ENCODE peak calls at places on chromosome 6, in nine cellular contexts. One of them, this sample, is unnamed.

GRCh38 chr6:125853168-125853567 is 62.4 kb downstream of the NCOA7 start:
- DNase-seq in pancreas: no peak
- DNase-seq in cardiac muscle cell: no peak
- DNase-seq in omental fat pad: no peak
- DNase-seq in BJ: no peak
- DNase-seq in upper lobe of right lung: no peak
- DNase-seq in endothelial cell of umbilical vein: no peak
- DNase-seq in dorsolateral prefrontal cortex: no peak
- DNase-seq in Caco-2: no peak
- DNase-seq in this sample: no peak

GRCh38 chr6:624979-625378 is 31.9 kb downstream of the HUS1B start:
- DNase-seq in pancreas: no peak
- DNase-seq in cardiac muscle cell: peak
- DNase-seq in omental fat pad: no peak
- DNase-seq in BJ: peak
- DNase-seq in upper lobe of right lung: no peak
- DNase-seq in endothelial cell of umbilical vein: peak
- DNase-seq in dorsolateral prefrontal cortex: no peak
- DNase-seq in Caco-2: peak
- DNase-seq in this sample: peak

GRCh38 chr6:148747145-148747492 is 289 bp downstream of the UST start:
- DNase-seq in pancreas: peak
- DNase-seq in cardiac muscle cell: peak
- DNase-seq in omental fat pad: no peak
- DNase-seq in BJ: no peak
- DNase-seq in upper lobe of right lung: peak
- DNase-seq in endothelial cell of umbilical vein: peak
- DNase-seq in dorsolateral prefrontal cortex: no peak
- DNase-seq in Caco-2: no peak
- DNase-seq in this sample: no peak

GRCh38 chr6:5175195-5175594 is 85.6 kb downstream of the LYRM4 start:
- DNase-seq in pancreas: no peak
- DNase-seq in cardiac muscle cell: no peak
- DNase-seq in omental fat pad: no peak
- DNase-seq in BJ: no peak
- DNase-seq in upper lobe of right lung: no peak
- DNase-seq in endothelial cell of umbilical vein: no peak
- DNase-seq in dorsolateral prefrontal cortex: no peak
- DNase-seq in Caco-2: peak
- DNase-seq in this sample: peak

GRCh38 chr6:140490086-140490485 is 1115.6 kb upstream of the CITED2 start:
- DNase-seq in pancreas: no peak
- DNase-seq in cardiac muscle cell: no peak
- DNase-seq in omental fat pad: no peak
- DNase-seq in BJ: no peak
- DNase-seq in upper lobe of right lung: no peak
- DNase-seq in endothelial cell of umbilical vein: no peak
- DNase-seq in dorsolateral prefrontal cortex: no peak
- DNase-seq in Caco-2: no peak
- DNase-seq in this sample: no peak

GRCh38 chr6:101276066-101276465 is 117.4 kb upstream of the GRIK2 start:
- DNase-seq in pancreas: no peak
- DNase-seq in cardiac muscle cell: peak
- DNase-seq in omental fat pad: no peak
- DNase-seq in BJ: no peak
- DNase-seq in upper lobe of right lung: no peak
- DNase-seq in endothelial cell of umbilical vein: no peak
- DNase-seq in dorsolateral prefrontal cortex: no peak
- DNase-seq in Caco-2: no peak
- DNase-seq in this sample: no peak

GRCh38 chr6:79810878-79811277 is 136.5 kb downstream of the ELOVL4 start:
- DNase-seq in pancreas: no peak
- DNase-seq in cardiac muscle cell: no peak
- DNase-seq in omental fat pad: no peak
- DNase-seq in BJ: no peak
- DNase-seq in upper lobe of right lung: no peak
- DNase-seq in endothelial cell of umbilical vein: no peak
- DNase-seq in dorsolateral prefrontal cortex: no peak
- DNase-seq in Caco-2: no peak
- DNase-seq in this sample: no peak

GRCh38 chr6:27415898-27416297 is 27.3 kb downstream of the ZNF391 start:
- DNase-seq in pancreas: no peak
- DNase-seq in cardiac muscle cell: no peak
- DNase-seq in omental fat pad: no peak
- DNase-seq in BJ: no peak
- DNase-seq in upper lobe of right lung: no peak
- DNase-seq in endothelial cell of umbilical vein: no peak
- DNase-seq in dorsolateral prefrontal cortex: no peak
- DNase-seq in Caco-2: no peak
- DNase-seq in this sample: no peak

GRCh38 chr6:27667651-27668441 is 194.9 kb upstream of the ZNF184 start:
- DNase-seq in pancreas: no peak
- DNase-seq in cardiac muscle cell: no peak
- DNase-seq in omental fat pad: no peak
- DNase-seq in BJ: no peak
- DNase-seq in upper lobe of right lung: no peak
- DNase-seq in endothelial cell of umbilical vein: no peak
- DNase-seq in dorsolateral prefrontal cortex: no peak
- DNase-seq in Caco-2: no peak
- DNase-seq in this sample: peak

GRCh38 chr6:85484941-85485340 is 35.1 kb downstream of the NT5E start:
- DNase-seq in pancreas: no peak
- DNase-seq in cardiac muscle cell: no peak
- DNase-seq in omental fat pad: no peak
- DNase-seq in BJ: no peak
- DNase-seq in upper lobe of right lung: no peak
- DNase-seq in endothelial cell of umbilical vein: no peak
- DNase-seq in dorsolateral prefrontal cortex: no peak
- DNase-seq in Caco-2: no peak
- DNase-seq in this sample: no peak

GRCh38 chr6:122265755-122266154 is 133.7 kb upstream of the HSF2 start:
- DNase-seq in pancreas: no peak
- DNase-seq in cardiac muscle cell: no peak
- DNase-seq in omental fat pad: no peak
- DNase-seq in BJ: no peak
- DNase-seq in upper lobe of right lung: no peak
- DNase-seq in endothelial cell of umbilical vein: no peak
- DNase-seq in dorsolateral prefrontal cortex: no peak
- DNase-seq in Caco-2: no peak
- DNase-seq in this sample: no peak

GRCh38 chr6:100234625-100235024 is 230.1 kb downstream of the SIM1 start:
- DNase-seq in pancreas: no peak
- DNase-seq in cardiac muscle cell: no peak
- DNase-seq in omental fat pad: no peak
- DNase-seq in BJ: no peak
- DNase-seq in upper lobe of right lung: no peak
- DNase-seq in endothelial cell of umbilical vein: no peak
- DNase-seq in dorsolateral prefrontal cortex: no peak
- DNase-seq in Caco-2: no peak
- DNase-seq in this sample: no peak

GRCh38 chr6:152117156-152118129 is 310.0 kb downstream of the ESR1 start:
- DNase-seq in pancreas: no peak
- DNase-seq in cardiac muscle cell: no peak
- DNase-seq in omental fat pad: no peak
- DNase-seq in BJ: no peak
- DNase-seq in upper lobe of right lung: no peak
- DNase-seq in endothelial cell of umbilical vein: no peak
- DNase-seq in dorsolateral prefrontal cortex: no peak
- DNase-seq in Caco-2: no peak
- DNase-seq in this sample: no peak

GRCh38 chr6:13367396-13367795 is 39.1 kb upstream of the TBC1D7 start:
- DNase-seq in pancreas: no peak
- DNase-seq in cardiac muscle cell: no peak
- DNase-seq in omental fat pad: no peak
- DNase-seq in BJ: no peak
- DNase-seq in upper lobe of right lung: no peak
- DNase-seq in endothelial cell of umbilical vein: peak
- DNase-seq in dorsolateral prefrontal cortex: no peak
- DNase-seq in Caco-2: no peak
- DNase-seq in this sample: no peak

GRCh38 chr6:125858427-125859320 is 67.9 kb downstream of the NCOA7 start:
- DNase-seq in pancreas: peak
- DNase-seq in cardiac muscle cell: peak
- DNase-seq in omental fat pad: peak
- DNase-seq in BJ: no peak
- DNase-seq in upper lobe of right lung: no peak
- DNase-seq in endothelial cell of umbilical vein: peak
- DNase-seq in dorsolateral prefrontal cortex: no peak
- DNase-seq in Caco-2: peak
- DNase-seq in this sample: peak

DNA sequence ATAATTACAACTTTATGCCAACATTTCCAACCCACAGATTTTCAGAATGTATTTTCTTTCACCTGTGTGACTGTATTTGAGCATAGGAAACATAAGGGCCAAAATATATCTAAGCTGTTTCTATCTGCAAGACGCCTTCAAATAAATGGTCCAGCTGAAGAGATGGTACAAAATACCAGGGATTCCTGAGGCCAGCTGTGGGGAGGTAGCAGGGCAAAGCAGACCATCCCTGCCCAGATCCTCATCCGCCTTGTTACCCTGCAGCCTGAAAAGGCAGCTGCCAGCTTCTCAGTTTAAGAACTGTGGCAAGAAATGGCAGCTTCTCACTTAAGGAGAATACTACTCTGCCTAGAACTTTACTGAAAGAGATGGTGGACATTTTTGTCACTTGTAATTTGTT is 143.3 kb downstream of the KHDC1L start:
- DNase-seq in pancreas: no peak
- DNase-seq in cardiac muscle cell: no peak
- DNase-seq in omental fat pad: no peak
- DNase-seq in BJ: no peak
- DNase-seq in upper lobe of right lung: no peak
- DNase-seq in endothelial cell of umbilical vein: no peak
- DNase-seq in dorsolateral prefrontal cortex: no peak
- DNase-seq in Caco-2: no peak
- DNase-seq in this sample: no peak
- TF ChIP-seq CTCF in pancreas: no peak
- TF ChIP-seq CTCF in cardiac muscle cell: no peak
- TF ChIP-seq CTCF in omental fat pad: no peak
- TF ChIP-seq CTCF in BJ: no peak
- TF ChIP-seq CTCF in upper lobe of right lung: no peak
- TF ChIP-seq CTCF in endothelial cell of umbilical vein: no peak
- TF ChIP-seq CTCF in dorsolateral prefrontal cortex: no peak
- TF ChIP-seq CTCF in Caco-2: no peak
- TF ChIP-seq CTCF in this sample: no peak

GRCh38 chr6:87473419-87473903 is 687 bp downstream of the SLC35A1 start:
- DNase-seq in pancreas: no peak
- DNase-seq in cardiac muscle cell: peak
- DNase-seq in omental fat pad: no peak
- DNase-seq in BJ: no peak
- DNase-seq in upper lobe of right lung: no peak
- DNase-seq in endothelial cell of umbilical vein: no peak
- DNase-seq in dorsolateral prefrontal cortex: no peak
- DNase-seq in Caco-2: peak
- DNase-seq in this sample: peak

DNA sequence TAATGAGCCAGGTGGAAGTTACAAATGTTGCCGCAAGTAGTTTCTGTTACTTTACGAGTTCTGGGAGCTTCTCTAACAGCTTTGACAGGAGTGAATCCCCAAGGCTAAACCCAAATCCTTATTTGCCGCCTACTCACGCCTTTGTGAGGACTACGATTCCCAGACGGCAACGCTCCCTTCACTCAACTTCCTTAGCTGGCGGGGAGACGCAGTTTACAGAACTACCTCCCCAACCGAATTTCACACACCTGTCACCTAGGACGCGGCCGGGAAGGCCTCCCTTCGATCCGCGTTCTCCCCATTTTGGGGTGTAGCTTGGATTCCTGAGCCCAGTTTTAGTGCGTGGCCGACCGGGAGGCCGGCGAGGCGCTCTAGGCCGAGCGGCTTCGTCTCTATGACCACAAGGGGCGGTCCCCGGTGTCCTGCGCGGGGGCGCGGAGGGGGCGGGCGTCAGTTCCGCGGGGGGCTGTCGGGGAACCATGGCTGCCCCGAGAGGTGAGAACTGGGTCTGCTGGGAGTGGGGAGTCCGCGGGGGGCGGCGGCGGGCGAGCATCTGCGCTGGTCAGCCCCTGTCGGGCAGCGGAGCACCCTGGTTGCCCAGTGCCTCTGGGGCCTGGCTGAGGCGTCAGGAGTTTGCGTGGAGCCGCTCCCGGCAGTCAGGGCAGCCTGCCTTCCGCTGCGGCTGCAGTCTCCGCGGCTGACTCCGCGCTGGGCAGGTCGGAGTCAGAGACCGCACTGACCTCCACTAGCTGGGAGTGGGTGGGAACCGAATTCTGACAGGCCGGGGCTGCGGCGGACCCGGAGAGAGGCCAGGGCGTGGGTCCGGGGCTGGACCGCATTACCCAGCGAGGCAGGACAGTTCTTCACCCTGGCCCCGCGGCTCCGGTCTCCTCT is at the start of gene SLC35A1:
- DNase-seq in pancreas: peak
- DNase-seq in cardiac muscle cell: peak
- DNase-seq in omental fat pad: peak
- DNase-seq in BJ: peak
- DNase-seq in upper lobe of right lung: peak
- DNase-seq in endothelial cell of umbilical vein: peak
- DNase-seq in dorsolateral prefrontal cortex: peak
- DNase-seq in Caco-2: peak
- DNase-seq in this sample: peak
- TF ChIP-seq CTCF in pancreas: peak
- TF ChIP-seq CTCF in cardiac muscle cell: peak
- TF ChIP-seq CTCF in omental fat pad: no peak
- TF ChIP-seq CTCF in BJ: peak
- TF ChIP-seq CTCF in upper lobe of right lung: peak
- TF ChIP-seq CTCF in endothelial cell of umbilical vein: no peak
- TF ChIP-seq CTCF in dorsolateral prefrontal cortex: peak
- TF ChIP-seq CTCF in Caco-2: peak
- TF ChIP-seq CTCF in this sample: peak

GRCh38 chr6:156378853-156379252 is 398.3 kb upstream of the ARID1B start:
- DNase-seq in pancreas: no peak
- DNase-seq in cardiac muscle cell: no peak
- DNase-seq in omental fat pad: no peak
- DNase-seq in BJ: no peak
- DNase-seq in upper lobe of right lung: no peak
- DNase-seq in endothelial cell of umbilical vein: no peak
- DNase-seq in dorsolateral prefrontal cortex: no peak
- DNase-seq in Caco-2: no peak
- DNase-seq in this sample: no peak
- TF ChIP-seq CTCF in pancreas: no peak
- TF ChIP-seq CTCF in cardiac muscle cell: no peak
- TF ChIP-seq CTCF in omental fat pad: no peak
- TF ChIP-seq CTCF in BJ: no peak
- TF ChIP-seq CTCF in upper lobe of right lung: no peak
- TF ChIP-seq CTCF in endothelial cell of umbilical vein: no peak
- TF ChIP-seq CTCF in dorsolateral prefrontal cortex: no peak
- TF ChIP-seq CTCF in Caco-2: no peak
- TF ChIP-seq CTCF in this sample: peak

DNA sequence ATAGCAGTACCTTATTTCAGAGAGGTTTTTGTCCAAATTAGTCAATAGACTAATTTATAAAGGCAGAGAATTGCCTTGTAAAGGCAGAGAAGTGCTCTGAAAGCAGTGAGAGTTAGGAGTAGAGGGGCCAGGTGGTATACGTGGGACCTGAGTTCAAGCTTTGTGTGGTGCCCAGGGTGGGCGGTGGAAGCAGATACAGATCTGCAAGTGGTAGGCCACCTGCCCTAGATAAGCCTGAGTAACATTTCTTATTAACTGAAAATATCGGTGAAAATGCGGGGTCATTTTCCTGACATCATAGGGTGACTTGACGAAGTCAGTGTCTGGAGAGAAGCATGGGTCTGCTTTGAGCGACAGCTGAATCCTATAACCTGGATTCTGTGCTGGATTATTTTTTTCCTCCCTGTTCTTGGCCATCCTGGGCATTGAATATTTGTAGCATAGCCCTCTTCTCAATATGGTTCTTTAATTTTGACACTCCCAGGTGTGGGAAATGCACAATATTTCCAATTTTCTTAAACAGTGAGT is 62.2 kb upstream of the SUPT3H start:
- DNase-seq in pancreas: no peak
- DNase-seq in cardiac muscle cell: no peak
- DNase-seq in omental fat pad: no peak
- DNase-seq in BJ: no peak
- DNase-seq in upper lobe of right lung: no peak
- DNase-seq in endothelial cell of umbilical vein: no peak
- DNase-seq in dorsolateral prefrontal cortex: no peak
- DNase-seq in Caco-2: no peak
- DNase-seq in this sample: no peak
- TF ChIP-seq CTCF in pancreas: no peak
- TF ChIP-seq CTCF in cardiac muscle cell: no peak
- TF ChIP-seq CTCF in omental fat pad: no peak
- TF ChIP-seq CTCF in BJ: no peak
- TF ChIP-seq CTCF in upper lobe of right lung: no peak
- TF ChIP-seq CTCF in endothelial cell of umbilical vein: no peak
- TF ChIP-seq CTCF in dorsolateral prefrontal cortex: no peak
- TF ChIP-seq CTCF in Caco-2: no peak
- TF ChIP-seq CTCF in this sample: no peak

This sample was measured in endodermal cell.